ENCODE peak calls at places on chromosome 14, in four cellular contexts. A, G, C and R are unnamed samples.

GRCh38 chr14:61574514-61574807 is 120.9 kb upstream of the HIF1A start:
- DNase-seq in A (no peak), G (no peak), C (no peak), R (no peak)

GRCh38 chr14:20667957-20668356 is 16.4 kb upstream of the RNASE4 start:
- DNase-seq in A (no peak), G (no peak), C (no peak), R (no peak)

GRCh38 chr14:96156804-96157760 is 47.6 kb upstream of the BDKRB2 start:
- DNase-seq in A (no peak), G (no peak), C (no peak), R (no peak)

GRCh38 chr14:87999282-87999681 is 5.7 kb upstream of the GPR65 start:
- DNase-seq in A (no peak), G (no peak), C (no peak), R (no peak)

GRCh38 chr14:51609987-51610283 is 41.8 kb upstream of the FRMD6 start:
- DNase-seq in A (peak), G (no peak), C (no peak), R (no peak)

GRCh38 chr14:95185452-95186392 is 28.4 kb upstream of the DICER1 start:
- DNase-seq in A (no peak), G (no peak), C (no peak), R (no peak)

GRCh38 chr14:24381363-24382102 is 13.5 kb downstream of the NFATC4 start:
- DNase-seq in A (no peak), G (no peak), C (no peak), R (no peak)

GRCh38 chr14:48857366-48857765 is 728.8 kb downstream of the RPS29 start:
- DNase-seq in A (no peak), G (no peak), C (no peak), R (no peak)

GRCh38 chr14:96204151-96205058 is at the start of gene BDKRB2:
- DNase-seq in A (peak), G (peak), C (peak), R (peak)

GRCh38 chr14:104933721-104934379 is 9.2 kb downstream of the PLD4 start:
- DNase-seq in A (no peak), G (peak), C (no peak), R (no peak)

GRCh38 chr14:29548948-29549370 is 378.7 kb downstream of the PRKD1 start:
- DNase-seq in A (peak), G (no peak), C (peak), R (no peak)

GRCh38 chr14:26828741-26829140 is 230.9 kb upstream of the NOVA1 start:
- DNase-seq in A (no peak), G (no peak), C (no peak), R (no peak)

GRCh38 chr14:51131516-51131915 is 36.6 kb upstream of the TRIM9 start:
- DNase-seq in A (no peak), G (no peak), C (no peak), R (no peak)

GRCh38 chr14:24238527-24239037 is 3.8 kb downstream of the TINF2 start:
- DNase-seq in A (no peak), G (no peak), C (no peak), R (no peak)

GRCh38 chr14:106845286-106846087 is 1319.1 kb downstream of the TMEM121 start:
- DNase-seq in A (peak), G (no peak), C (peak), R (no peak)

GRCh38 chr14:86646688-86647687 is 1117.0 kb downstream of the FLRT2 start:
- DNase-seq in A (peak), G (no peak), C (peak), R (no peak)

GRCh38 chr14:101716956-101717662 is 44.4 kb upstream of the PPP2R5C start:
- DNase-seq in A (no peak), G (no peak), C (no peak), R (no peak)

GRCh38 chr14:69475194-69475818 is 9.2 kb upstream of the PLEKHD1 start:
- DNase-seq in A (peak), G (no peak), C (peak), R (no peak)

GRCh38 chr14:91956616-91957015 is 9.1 kb upstream of the FBLN5 start:
- DNase-seq in A (no peak), G (no peak), C (no peak), R (no peak)

GRCh38 chr14:57057803-57058202 is 210.9 kb downstream of the EXOC5 start:
- DNase-seq in A (no peak), G (no peak), C (no peak), R (no peak)

GRCh38 chr14:69274321-69274720 is 14.4 kb downstream of the GALNT16 start:
- DNase-seq in A (no peak), G (no peak), C (no peak), R (no peak)

GRCh38 chr14:80427101-80427500 is 215.8 kb upstream of the DIO2 start:
- DNase-seq in A (no peak), G (no peak), C (no peak), R (no peak)

GRCh38 chr14:79415726-79416125 is 795.6 kb downstream of the DIO2 start:
- DNase-seq in A (no peak), G (no peak), C (no peak), R (no peak)

GRCh38 chr14:93903342-93904184 is 23.6 kb upstream of the FAM181A start:
- DNase-seq in A (peak), G (peak), C (peak), R (no peak)

GRCh38 chr14:85528882-85529585 is 910 bp upstream of the FLRT2 start:
- DNase-seq in A (peak), G (no peak), C (no peak), R (no peak)

GRCh38 chr14:35333347-35333730 is 41.2 kb downstream of the PSMA6 start:
- DNase-seq in A (no peak), G (peak), C (no peak), R (no peak)

GRCh38 chr14:99803803-99804202 is 10.6 kb downstream of the EML1 start:
- DNase-seq in A (no peak), G (no peak), C (no peak), R (no peak)

GRCh38 chr14:99271288-99271941 is 582 bp downstream of the BCL11B start:
- DNase-seq in A (no peak), G (no peak), C (no peak), R (no peak)

GRCh38 chr14:52355016-52355430 is 40.9 kb downstream of the PTGER2 start:
- DNase-seq in A (peak), G (no peak), C (no peak), R (no peak)

GRCh38 chr14:57576498-57576897 is 82.8 kb upstream of the CCDC198 start:
- DNase-seq in A (no peak), G (no peak), C (no peak), R (no peak)

GRCh38 chr14:72643317-72643801 is 250.5 kb downstream of the DPF3 start:
- DNase-seq in A (peak), G (no peak), C (no peak), R (peak)

GRCh38 chr14:52834440-52834842 is 43.0 kb upstream of the GNPNAT1 start:
- DNase-seq in A (peak), G (no peak), C (no peak), R (no peak)

GRCh38 chr14:24838945-24839616 is 205.1 kb upstream of the GZMB start:
- DNase-seq in A (no peak), G (no peak), C (peak), R (no peak)

GRCh38 chr14:104794641-104795467 is 694 bp downstream of the AKT1 start:
- DNase-seq in A (no peak), G (no peak), C (no peak), R (no peak)

GRCh38 chr14:89899917-89900680 is 54.4 kb downstream of the EFCAB11 start:
- DNase-seq in A (no peak), G (no peak), C (peak), R (no peak)
- TF ChIP-seq JUN in A (no peak), G (no peak), C (no peak), R (no peak)

GRCh38 chr14:89851031-89851430 is 103.5 kb downstream of the EFCAB11 start:
- DNase-seq in A (no peak), G (no peak), C (no peak), R (no peak)
- TF ChIP-seq JUN in A (no peak), G (no peak), C (no peak), R (no peak)

GRCh38 chr14:70920608-70921007 is 13.3 kb downstream of the PCNX1 start:
- DNase-seq in A (no peak), G (no peak), C (no peak), R (no peak)
- TF ChIP-seq JUN in A (no peak), G (no peak), C (no peak), R (no peak)

DNA sequence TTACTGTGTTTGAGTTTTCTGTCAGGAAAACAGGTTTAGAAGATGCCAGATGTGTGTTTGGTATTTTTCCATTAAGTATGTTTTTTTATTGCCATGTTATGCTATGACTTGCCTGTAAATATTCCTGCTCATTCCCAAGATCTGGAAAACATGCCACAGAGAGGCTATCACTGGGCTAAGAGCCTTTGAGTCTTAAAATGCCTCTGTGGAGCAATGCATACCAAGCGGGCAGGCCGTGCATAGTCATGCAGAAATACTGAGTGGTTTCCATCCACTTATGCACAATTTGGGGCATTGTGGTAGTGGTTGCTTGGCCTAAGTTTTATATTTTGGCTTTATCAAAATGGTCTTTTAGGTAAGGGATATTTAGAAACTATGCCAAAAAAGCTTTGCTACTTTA is 341.2 kb upstream of the FBXO33 start:
- DNase-seq in A (no peak), G (no peak), C (no peak), R (no peak)
- TF ChIP-seq JUN in A (no peak), G (no peak), C (no peak), R (no peak)

GRCh38 chr14:23056956-23057756 is at the start of gene CDH24:
- DNase-seq in A (peak), G (peak), C (no peak), R (peak)
- TF ChIP-seq JUN in A (no peak), G (no peak), C (no peak), R (no peak)

DNA sequence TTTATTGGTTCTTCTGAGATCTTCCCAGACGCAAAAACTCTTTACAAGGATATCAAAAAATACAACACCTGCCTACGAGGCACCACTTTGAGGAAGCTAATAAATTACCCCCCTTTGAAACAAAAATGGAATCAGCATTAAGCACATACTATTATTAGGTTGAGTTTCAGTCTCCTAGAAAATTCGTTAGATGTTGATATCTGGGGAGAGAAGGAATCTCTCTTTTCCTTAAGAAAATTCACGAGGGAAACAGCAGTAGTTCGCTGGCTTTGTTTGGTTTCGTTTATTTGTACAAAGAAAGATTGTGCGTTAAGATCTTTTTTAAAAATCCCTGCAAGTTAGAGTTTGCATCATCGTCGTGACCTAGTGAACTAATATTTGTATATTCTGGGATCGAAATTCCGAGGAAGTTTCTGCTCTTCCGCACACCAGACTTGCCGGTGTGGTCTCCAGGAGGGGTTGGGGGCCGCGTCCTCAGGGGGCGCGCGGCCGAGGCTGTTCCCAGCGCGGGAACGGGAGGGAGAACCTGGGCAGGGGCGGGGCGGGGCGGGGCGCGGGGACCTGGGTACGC is 12.1 kb downstream of the NKX2-1 start:
- DNase-seq in A (no peak), G (no peak), C (no peak), R (no peak)
- TF ChIP-seq JUN in A (no peak), G (no peak), C (no peak), R (no peak)